ENCODE peak calls at places on chromosomes 5 and 9, in seven cellular contexts. B is fibroblast of lung, W is A549, M is hepatocyte, Y is neural progenitor cell, D is IMR-90, Z is GM12878. N is an unnamed sample.

GRCh38 chr9:88390371-88390990 is 2.2 kb downstream of the SPIN1 start:
- DNase-seq in Z (no peak), M (no peak), Y (no peak), D (peak; percentile 54), W (no peak), B (peak; percentile 42), N (no peak)

GRCh38 chr9:4762108-4762888 is 21.3 kb upstream of the AK3 start:
- DNase-seq in B (peak; percentile 82), D (peak; percentile 73), Y (peak; percentile 81), W (peak; percentile 83), Z (peak; percentile 81), M (peak; percentile 86), N (no peak)

GRCh38 chr5:152688561-152689274 is 283.6 kb upstream of the NMUR2 start:
- DNase-seq in B (peak; percentile 86), D (peak; percentile 11), M (peak; percentile 61), Z (no peak), Y (no peak), W (peak; percentile 54), N (peak; percentile 60)

GRCh38 chr5:7397005-7397546 is 1.1 kb downstream of the ADCY2 start:
- DNase-seq in B (no peak), W (no peak), D (no peak), M (peak; percentile 49), Z (no peak), Y (no peak), N (no peak)

GRCh38 chr9:137192448-137192780 is 3.9 kb downstream of the SSNA1 start:
- DNase-seq in B (no peak), Y (no peak), W (no peak), D (no peak), M (no peak), Z (no peak), N (no peak)

GRCh38 chr5:137921931-137922330 is 32.7 kb downstream of the PKD2L2 start:
- DNase-seq in B (peak; percentile 25), Y (no peak), D (peak; percentile 36), W (no peak), Z (no peak), M (no peak), N (peak; percentile 76)

GRCh38 chr5:88734191-88734640 is 148.8 kb downstream of the MEF2C start:
- DNase-seq in M (no peak), Y (no peak), Z (peak; percentile 96), D (no peak), B (no peak), W (no peak), N (no peak)

GRCh38 chr9:3578786-3579185 is 53.0 kb upstream of the RFX3 start:
- DNase-seq in Z (no peak), W (no peak), D (peak; percentile 72), M (no peak), B (peak; percentile 45), Y (no peak), N (no peak)

GRCh38 chr5:54516051-54516645 is 1.4 kb upstream of the SNX18 start:
- DNase-seq in M (no peak), B (peak; percentile 44), W (no peak), D (peak; percentile 56), Y (peak; percentile 51), Z (no peak), N (no peak)

GRCh38 chr5:852431-853401 is 1.9 kb upstream of the ZDHHC11 start:
- DNase-seq in B (no peak), Z (no peak), Y (no peak), D (no peak), W (no peak), M (no peak), N (no peak)

GRCh38 chr9:5553211-5553610 is 42.9 kb downstream of the PDCD1LG2 start:
- DNase-seq in D (peak; percentile 89), M (no peak), B (peak; percentile 65), Z (no peak), W (no peak), Y (no peak), N (no peak)

GRCh38 chr9:6926436-6926835 is 168.7 kb downstream of the KDM4C start:
- DNase-seq in Z (no peak), Y (no peak), W (no peak), B (no peak), M (no peak), D (no peak), N (no peak)

GRCh38 chr5:98314262-98314661 is 459.2 kb upstream of the RGMB start:
- DNase-seq in Z (no peak), D (peak; percentile 92), B (peak; percentile 73), Y (no peak), M (no peak), W (no peak), N (no peak)

GRCh38 chr9:5566054-5566618 is 55.8 kb downstream of the PDCD1LG2 start:
- DNase-seq in M (no peak), Y (no peak), B (no peak), W (no peak), D (no peak), Z (peak; percentile 91), N (no peak)

GRCh38 chr5:3597727-3598082 is 2.1 kb downstream of the IRX1 start:
- DNase-seq in Z (no peak), W (no peak), D (no peak), M (no peak), Y (no peak), B (no peak), N (no peak)

GRCh38 chr9:37035472-37036236 is 1.6 kb upstream of the PAX5 start:
- DNase-seq in Y (peak; percentile 76), Z (no peak), M (no peak), W (no peak), B (peak; percentile 42), D (no peak), N (no peak)

GRCh38 chr5:3787604-3788003 is 192.0 kb downstream of the IRX1 start:
- DNase-seq in M (no peak), Y (peak; percentile 31), B (no peak), Z (no peak), W (no peak), D (no peak), N (no peak)

GRCh38 chr5:171207256-171207866 is 101.7 kb upstream of the TLX3 start:
- DNase-seq in W (peak; percentile 52), B (peak; percentile 66), D (peak; percentile 57), Y (peak; percentile 61), M (peak; percentile 48), Z (no peak), N (peak; percentile 33)

GRCh38 chr9:98215821-98216220 is 23.4 kb upstream of the CORO2A start:
- DNase-seq in B (no peak), Y (peak; percentile 61), Z (no peak), D (no peak), M (no peak), W (peak; percentile 47), N (no peak)

GRCh38 chr5:160186480-160186879 is 42.8 kb upstream of the FABP6 start:
- DNase-seq in B (no peak), M (no peak), Z (no peak), W (no peak), D (no peak), Y (no peak), N (no peak)

GRCh38 chr5:160188151-160188967 is 40.9 kb upstream of the FABP6 start:
- DNase-seq in D (peak; percentile 82), W (peak; percentile 27), Y (peak; percentile 70), M (peak; percentile 86), Z (no peak), B (peak; percentile 88), N (peak; percentile 92)

GRCh38 chr5:160185954-160186353 is 43.4 kb upstream of the FABP6 start:
- DNase-seq in M (no peak), D (no peak), Y (no peak), W (no peak), B (no peak), Z (no peak), N (no peak)

GRCh38 chr5:160187091-160187490 is 42.2 kb upstream of the FABP6 start:
- DNase-seq in M (no peak), Y (peak; percentile 35), Z (no peak), B (no peak), W (no peak), D (no peak), N (no peak)

DNA sequence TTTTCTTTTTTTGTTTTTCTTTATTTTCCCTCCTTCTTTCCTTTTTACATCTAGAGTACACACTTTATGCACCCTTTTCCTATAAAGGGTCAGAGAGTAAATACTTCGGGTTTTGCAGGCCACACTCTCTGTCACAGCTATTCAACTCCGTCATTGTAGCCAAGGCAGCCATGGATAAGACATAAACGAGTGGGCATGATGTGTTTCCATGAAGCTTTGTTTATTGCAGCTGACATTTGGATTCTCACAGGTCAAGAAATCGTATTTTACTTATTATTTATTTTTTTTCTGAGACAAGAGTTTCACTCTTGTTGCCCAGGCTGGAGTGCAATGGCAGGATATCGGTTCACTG is 40.4 kb upstream of the FABP6 start:
- DNase-seq in D (no peak), B (no peak), Z (no peak), M (no peak), Y (no peak), W (no peak), N (no peak)
- H3K4me2 ChIP-seq in D (no peak overlapping the region), B (peak overlapping the region; percentile 64), Z (no peak overlapping the region), M (peak overlapping the region; percentile 83), Y (no peak overlapping the region), W (no peak overlapping the region), N (peak overlapping the region; percentile 87)

DNA sequence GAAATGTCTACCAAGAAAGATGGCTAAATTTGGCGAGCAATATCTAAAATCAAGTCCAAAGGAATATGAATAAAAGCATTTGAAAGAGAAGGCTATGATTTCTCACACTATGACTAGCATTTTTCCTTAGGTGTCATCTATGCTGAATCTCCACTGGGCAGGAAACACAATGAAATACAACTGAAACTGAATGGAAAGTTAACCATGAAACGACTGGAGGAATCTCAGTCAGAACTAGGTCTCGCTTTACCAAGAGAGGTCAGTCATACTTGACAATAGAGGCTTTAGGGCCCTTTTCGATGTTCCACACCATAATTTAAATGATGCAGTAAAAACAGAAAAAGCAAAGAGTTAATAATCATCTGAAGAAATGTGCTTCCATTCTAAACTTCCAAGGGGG is 339.0 kb downstream of the PDE4D start:
- DNase-seq in B (no peak), W (no peak), Z (no peak), Y (no peak), M (no peak), D (no peak), N (no peak)
- H3K4me2 ChIP-seq in B (no peak overlapping the region), W (peak overlapping the region; percentile 53), Z (no peak overlapping the region), Y (no peak overlapping the region), M (no peak overlapping the region), D (no peak overlapping the region), N (no peak overlapping the region)

DNA sequence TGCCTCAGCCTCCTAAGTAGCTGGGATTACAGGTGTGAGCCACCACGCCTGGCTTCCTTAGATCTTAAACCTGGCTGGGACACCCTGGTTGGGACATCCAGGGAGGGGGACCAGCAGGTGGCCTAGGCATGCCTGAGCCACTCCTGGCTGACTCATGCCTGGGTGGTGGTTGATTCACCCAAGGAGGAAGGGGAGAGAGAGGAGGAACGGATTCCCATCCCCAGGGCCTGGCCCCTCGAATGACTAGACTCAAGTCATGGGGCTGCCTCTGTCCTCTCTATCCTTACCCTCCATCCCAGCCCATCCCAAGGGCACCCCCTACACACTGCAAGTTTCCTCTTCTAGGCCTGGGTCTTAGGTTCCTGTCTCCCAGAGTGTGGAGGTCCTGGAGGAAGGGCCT is 12.7 kb downstream of the EEIG1 start:
- DNase-seq in B (peak; percentile 38), Y (no peak), Z (no peak), D (peak; percentile 77), M (peak; percentile 72), W (peak; percentile 82), N (peak; percentile 90)
- H3K4me2 ChIP-seq in B (peak overlapping the region; percentile 59), Y (no peak overlapping the region), Z (no peak overlapping the region), D (no peak overlapping the region), M (peak overlapping the region; percentile 32), W (peak overlapping the region; percentile 98), N (peak overlapping the region; percentile 69)

DNA sequence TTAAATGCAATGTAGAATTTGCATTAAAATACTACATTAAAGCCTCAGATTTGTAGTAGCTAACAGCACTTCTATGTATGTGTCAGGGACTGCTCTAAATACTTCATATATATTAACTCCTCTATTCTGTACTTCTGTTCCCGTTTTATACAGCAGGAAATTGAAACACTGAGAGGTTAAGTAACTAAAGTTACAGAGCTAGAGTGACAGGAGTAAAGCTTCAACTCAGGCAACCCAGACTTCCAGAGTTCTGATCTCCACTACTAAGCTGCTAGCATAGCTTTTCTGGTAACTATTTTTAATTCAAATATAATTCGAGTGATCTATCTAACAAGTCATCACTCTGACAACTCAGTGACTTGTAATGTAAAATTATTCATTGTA is 605 bp upstream of the APC start:
- DNase-seq in B (no peak), Y (peak; percentile 9), Z (no peak), M (no peak), D (no peak), W (no peak), N (no peak)
- H3K4me2 ChIP-seq in B (peak overlapping the region; percentile 96), Y (peak overlapping the region; percentile 86), Z (peak overlapping the region; percentile 70), M (peak overlapping the region; percentile 74), D (peak overlapping the region; percentile 87), W (peak overlapping the region; percentile 73), N (peak overlapping the region; percentile 97)

N was measured in PC-9.